ENCODE peak calls at places on chromosomes 13 and 19, in six cellular contexts. W, K, O, E, F and S are unnamed samples.

GRCh38 chr19:4606921-4607678 is 32.2 kb upstream of the TNFAIP8L1 start:
- DNase-seq in K (peak), O (peak), F (no peak), E (no peak), W (no peak), S (peak)

GRCh38 chr19:48169585-48169973 is 565 bp downstream of the LIG1 start:
- DNase-seq in O (peak), W (peak), E (peak), K (peak), F (peak), S (peak)

GRCh38 chr13:60838581-60838980 is 441.6 kb downstream of the TDRD3 start:
- DNase-seq in O (no peak), W (no peak), F (no peak), E (no peak), K (no peak), S (no peak)

GRCh38 chr13:22387899-22388298 is 717.0 kb downstream of the FGF9 start:
- DNase-seq in O (no peak), W (no peak), E (no peak), K (no peak), F (no peak), S (no peak)

GRCh38 chr19:7294571-7295212 is 478 bp upstream of the INSR start:
- DNase-seq in E (peak), O (peak), W (no peak), F (no peak), K (peak), S (peak)

GRCh38 chr19:2325261-2326046 is 2.9 kb downstream of the LSM7 start:
- DNase-seq in O (no peak), W (no peak), K (no peak), E (no peak), F (no peak), S (no peak)

GRCh38 chr19:12913011-12913561 is 6.0 kb downstream of the SYCE2 start:
- DNase-seq in O (peak), W (no peak), F (no peak), K (peak), E (peak), S (peak)

GRCh38 chr13:109345433-109345941 is 440.9 kb downstream of the IRS2 start:
- DNase-seq in O (no peak), F (no peak), K (no peak), W (no peak), E (peak), S (peak)

GRCh38 chr13:97288486-97288900 is 66.4 kb downstream of the MBNL2 start:
- DNase-seq in K (no peak), O (no peak), F (no peak), E (no peak), W (no peak), S (no peak)

GRCh38 chr13:51105046-51105445 is 6.0 kb downstream of the C13orf42 start:
- DNase-seq in K (no peak), O (no peak), W (peak), E (no peak), F (no peak), S (no peak)

GRCh38 chr13:24183741-24184182 is 23.2 kb downstream of the SPATA13 start:
- DNase-seq in W (no peak), F (no peak), E (no peak), O (no peak), K (no peak), S (no peak)

GRCh38 chr13:88701551-88701950 is 1030.4 kb downstream of the SLITRK5 start:
- DNase-seq in K (no peak), F (no peak), W (no peak), E (no peak), O (no peak), S (no peak)

GRCh38 chr13:109336730-109337129 is 449.7 kb downstream of the IRS2 start:
- DNase-seq in O (no peak), E (peak), W (no peak), F (no peak), K (no peak), S (no peak)

GRCh38 chr19:50820549-50821247 is 2.9 kb downstream of the KLK1 start:
- DNase-seq in K (no peak), W (no peak), O (peak), E (no peak), F (no peak), S (no peak)

GRCh38 chr13:77028202-77028601 is 1.2 kb upstream of the FBXL3 start:
- DNase-seq in W (no peak), F (no peak), O (no peak), E (peak), K (no peak), S (no peak)

GRCh38 chr13:48728226-48728625 is 74.5 kb downstream of the CYSLTR2 start:
- DNase-seq in E (no peak), W (no peak), O (no peak), F (no peak), K (no peak), S (no peak)

GRCh38 chr19:41626877-41627276 is at the start of gene CEACAM4:
- DNase-seq in W (no peak), K (peak), E (no peak), F (no peak), O (peak), S (no peak)

GRCh38 chr19:3969435-3970312 is 1.2 kb downstream of the DAPK3 start:
- DNase-seq in F (no peak), O (peak), K (no peak), E (peak), W (no peak), S (peak)

GRCh38 chr19:9792191-9793050 is 23.9 kb upstream of the ZNF846 start:
- DNase-seq in K (peak), W (peak), F (peak), O (peak), E (peak), S (peak)

GRCh38 chr19:19064098-19064722 is 416 bp downstream of the SLC25A42 start:
- DNase-seq in W (no peak), F (peak), E (no peak), O (no peak), K (no peak), S (no peak)

GRCh38 chr13:42807866-42808265 is 26.5 kb downstream of the FAM216B start:
- DNase-seq in E (peak), K (no peak), O (no peak), F (no peak), W (no peak), S (no peak)

GRCh38 chr19:50555447-50556235 is 12.6 kb downstream of the LRRC4B start:
- DNase-seq in E (no peak), W (no peak), F (no peak), O (no peak), K (peak), S (no peak)

GRCh38 chr13:36685912-36686311 is 12.1 kb downstream of the SERTM1 start:
- DNase-seq in E (peak), W (no peak), F (no peak), O (no peak), K (no peak), S (peak)

GRCh38 chr19:31515931-31516330 is 166.7 kb upstream of the TSHZ3 start:
- DNase-seq in F (no peak), W (peak), K (no peak), E (peak), O (no peak), S (no peak)

GRCh38 chr13:75764251-75764650 is 128.1 kb downstream of the LMO7 start:
- DNase-seq in E (no peak), K (no peak), W (no peak), F (no peak), O (no peak), S (no peak)

GRCh38 chr13:19794552-19795143 is 11.9 kb upstream of the PSPC1 start:
- DNase-seq in F (no peak), W (no peak), E (no peak), O (no peak), K (no peak), S (no peak)

GRCh38 chr13:101640797-101641400 is 188.4 kb downstream of the ITGBL1 start:
- DNase-seq in W (no peak), E (peak), F (no peak), K (no peak), O (no peak), S (peak)

GRCh38 chr19:6738726-6739389 is 622 bp upstream of the TRIP10 start:
- DNase-seq in K (peak), W (no peak), F (peak), E (peak), O (peak), S (peak)